ENCODE peak calls at places on chromosomes 16 and 17, in ten cellular contexts. One of them, this sample, is unnamed.

GRCh38 chr16:88071908-88072307 is 120.7 kb downstream of the BANP start:
- DNase-seq in osteocyte: no peak
- DNase-seq in uterus: no peak
- DNase-seq in HFF-Myc: no peak
- DNase-seq in body of pancreas: no peak
- DNase-seq in gastrocnemius medialis: no peak
- DNase-seq in fibroblast of the aortic adventitia: no peak
- DNase-seq in adrenal gland: no peak
- DNase-seq in cardiac muscle cell: no peak
- DNase-seq in tibial artery: no peak
- DNase-seq in this sample: no peak

GRCh38 chr17:33750943-33751701 is 458.0 kb upstream of the ASIC2 start:
- DNase-seq in gastrocnemius medialis: peak
- DNase-seq in HFF-Myc: peak
- DNase-seq in tibial artery: no peak
- DNase-seq in fibroblast of the aortic adventitia: peak
- DNase-seq in body of pancreas: peak
- DNase-seq in osteocyte: no peak
- DNase-seq in cardiac muscle cell: peak
- DNase-seq in uterus: peak
- DNase-seq in adrenal gland: peak
- DNase-seq in this sample: peak

GRCh38 chr17:54172654-54173316 is 350.1 kb downstream of the KIF2B start:
- DNase-seq in tibial artery: no peak
- DNase-seq in HFF-Myc: no peak
- DNase-seq in gastrocnemius medialis: no peak
- DNase-seq in adrenal gland: no peak
- DNase-seq in uterus: no peak
- DNase-seq in fibroblast of the aortic adventitia: peak
- DNase-seq in cardiac muscle cell: peak
- DNase-seq in body of pancreas: peak
- DNase-seq in osteocyte: no peak
- DNase-seq in this sample: no peak

GRCh38 chr16:714558-715447 is at the start of gene METRN:
- DNase-seq in body of pancreas: peak
- DNase-seq in uterus: peak
- DNase-seq in fibroblast of the aortic adventitia: peak
- DNase-seq in osteocyte: peak
- DNase-seq in adrenal gland: peak
- DNase-seq in tibial artery: peak
- DNase-seq in cardiac muscle cell: peak
- DNase-seq in HFF-Myc: no peak
- DNase-seq in gastrocnemius medialis: peak
- DNase-seq in this sample: peak

GRCh38 chr16:58035356-58036170 is 10.0 kb downstream of the MMP15 start:
- DNase-seq in fibroblast of the aortic adventitia: no peak
- DNase-seq in tibial artery: no peak
- DNase-seq in uterus: no peak
- DNase-seq in cardiac muscle cell: no peak
- DNase-seq in HFF-Myc: no peak
- DNase-seq in osteocyte: no peak
- DNase-seq in gastrocnemius medialis: no peak
- DNase-seq in adrenal gland: no peak
- DNase-seq in body of pancreas: no peak
- DNase-seq in this sample: no peak

GRCh38 chr17:57077000-57077399 is 8.0 kb upstream of the AKAP1 start:
- DNase-seq in uterus: no peak
- DNase-seq in tibial artery: no peak
- DNase-seq in fibroblast of the aortic adventitia: no peak
- DNase-seq in cardiac muscle cell: no peak
- DNase-seq in HFF-Myc: no peak
- DNase-seq in adrenal gland: no peak
- DNase-seq in osteocyte: no peak
- DNase-seq in body of pancreas: no peak
- DNase-seq in gastrocnemius medialis: no peak
- DNase-seq in this sample: no peak

GRCh38 chr17:4110152-4110551 is 32.7 kb downstream of the ZZEF1 start:
- DNase-seq in body of pancreas: no peak
- DNase-seq in adrenal gland: no peak
- DNase-seq in fibroblast of the aortic adventitia: peak
- DNase-seq in cardiac muscle cell: no peak
- DNase-seq in osteocyte: no peak
- DNase-seq in HFF-Myc: no peak
- DNase-seq in uterus: no peak
- DNase-seq in gastrocnemius medialis: no peak
- DNase-seq in tibial artery: no peak
- DNase-seq in this sample: no peak

GRCh38 chr16:86809458-86809955 is 231.2 kb downstream of the FOXL1 start:
- DNase-seq in tibial artery: no peak
- DNase-seq in adrenal gland: no peak
- DNase-seq in body of pancreas: no peak
- DNase-seq in gastrocnemius medialis: no peak
- DNase-seq in uterus: no peak
- DNase-seq in cardiac muscle cell: no peak
- DNase-seq in osteocyte: no peak
- DNase-seq in HFF-Myc: no peak
- DNase-seq in fibroblast of the aortic adventitia: peak
- DNase-seq in this sample: peak

GRCh38 chr16:27723711-27724490 is 174.0 kb downstream of the KATNIP start:
- DNase-seq in fibroblast of the aortic adventitia: no peak
- DNase-seq in tibial artery: no peak
- DNase-seq in HFF-Myc: no peak
- DNase-seq in gastrocnemius medialis: no peak
- DNase-seq in uterus: no peak
- DNase-seq in osteocyte: no peak
- DNase-seq in cardiac muscle cell: no peak
- DNase-seq in body of pancreas: no peak
- DNase-seq in adrenal gland: no peak
- DNase-seq in this sample: no peak

GRCh38 chr17:43442711-43443110 is 41.1 kb upstream of the DHX8 start:
- DNase-seq in adrenal gland: no peak
- DNase-seq in cardiac muscle cell: no peak
- DNase-seq in tibial artery: no peak
- DNase-seq in body of pancreas: no peak
- DNase-seq in HFF-Myc: no peak
- DNase-seq in osteocyte: no peak
- DNase-seq in uterus: no peak
- DNase-seq in fibroblast of the aortic adventitia: peak
- DNase-seq in gastrocnemius medialis: no peak
- DNase-seq in this sample: peak

GRCh38 chr17:72400488-72400827 is 279.6 kb downstream of the SOX9 start:
- DNase-seq in tibial artery: no peak
- DNase-seq in gastrocnemius medialis: no peak
- DNase-seq in cardiac muscle cell: no peak
- DNase-seq in osteocyte: no peak
- DNase-seq in body of pancreas: no peak
- DNase-seq in fibroblast of the aortic adventitia: no peak
- DNase-seq in HFF-Myc: no peak
- DNase-seq in uterus: no peak
- DNase-seq in adrenal gland: no peak
- DNase-seq in this sample: no peak

GRCh38 chr16:72475688-72476087 is 303.7 kb upstream of the PMFBP1 start:
- DNase-seq in uterus: no peak
- DNase-seq in tibial artery: no peak
- DNase-seq in osteocyte: no peak
- DNase-seq in fibroblast of the aortic adventitia: no peak
- DNase-seq in HFF-Myc: no peak
- DNase-seq in adrenal gland: no peak
- DNase-seq in gastrocnemius medialis: no peak
- DNase-seq in body of pancreas: no peak
- DNase-seq in cardiac muscle cell: peak
- DNase-seq in this sample: no peak

GRCh38 chr17:28572294-28573099 is 1.2 kb upstream of the PIGS start:
- DNase-seq in cardiac muscle cell: no peak
- DNase-seq in uterus: no peak
- DNase-seq in osteocyte: no peak
- DNase-seq in body of pancreas: no peak
- DNase-seq in HFF-Myc: no peak
- DNase-seq in gastrocnemius medialis: no peak
- DNase-seq in fibroblast of the aortic adventitia: no peak
- DNase-seq in adrenal gland: no peak
- DNase-seq in tibial artery: no peak
- DNase-seq in this sample: no peak

GRCh38 chr17:28575126-28575795 is 1.4 kb downstream of the ALDOC start:
- DNase-seq in fibroblast of the aortic adventitia: no peak
- DNase-seq in uterus: no peak
- DNase-seq in gastrocnemius medialis: no peak
- DNase-seq in tibial artery: no peak
- DNase-seq in adrenal gland: no peak
- DNase-seq in cardiac muscle cell: no peak
- DNase-seq in osteocyte: no peak
- DNase-seq in body of pancreas: no peak
- DNase-seq in HFF-Myc: no peak
- DNase-seq in this sample: no peak

GRCh38 chr17:28573966-28574480 is 2.7 kb downstream of the ALDOC start:
- DNase-seq in cardiac muscle cell: no peak
- DNase-seq in body of pancreas: no peak
- DNase-seq in tibial artery: no peak
- DNase-seq in fibroblast of the aortic adventitia: no peak
- DNase-seq in adrenal gland: no peak
- DNase-seq in gastrocnemius medialis: no peak
- DNase-seq in osteocyte: no peak
- DNase-seq in uterus: no peak
- DNase-seq in HFF-Myc: no peak
- DNase-seq in this sample: no peak

GRCh38 chr17:28573521-28573920 is 2.2 kb upstream of the PIGS start:
- DNase-seq in cardiac muscle cell: no peak
- DNase-seq in tibial artery: no peak
- DNase-seq in osteocyte: no peak
- DNase-seq in body of pancreas: no peak
- DNase-seq in gastrocnemius medialis: no peak
- DNase-seq in adrenal gland: no peak
- DNase-seq in fibroblast of the aortic adventitia: no peak
- DNase-seq in uterus: no peak
- DNase-seq in HFF-Myc: no peak
- DNase-seq in this sample: no peak

DNA sequence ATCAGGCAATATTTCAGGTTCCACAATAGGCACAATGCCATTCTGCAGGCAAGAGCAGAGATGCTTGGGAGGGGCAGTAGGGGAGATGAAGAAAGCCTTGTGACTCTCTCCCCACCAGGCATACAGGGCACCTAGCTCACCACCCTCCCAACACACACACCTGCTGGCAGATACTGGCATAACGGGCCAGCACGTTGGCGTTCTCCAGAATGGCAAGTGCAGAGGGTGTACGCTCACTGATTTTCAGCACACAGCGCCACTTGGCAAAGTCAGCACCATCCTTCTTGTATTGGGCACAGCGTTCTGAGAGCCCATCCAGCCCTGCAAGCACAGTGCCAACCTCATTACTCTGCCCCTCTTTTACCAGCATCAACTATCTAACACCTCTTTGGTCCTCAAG is 2.2 kb downstream of the ALDOC start:
- DNase-seq in gastrocnemius medialis: no peak
- DNase-seq in fibroblast of the aortic adventitia: no peak
- DNase-seq in HFF-Myc: no peak
- DNase-seq in uterus: no peak
- DNase-seq in body of pancreas: no peak
- DNase-seq in osteocyte: no peak
- DNase-seq in adrenal gland: no peak
- DNase-seq in cardiac muscle cell: no peak
- DNase-seq in tibial artery: no peak
- DNase-seq in this sample: no peak
- TF ChIP-seq CTCF in gastrocnemius medialis: no peak
- TF ChIP-seq CTCF in fibroblast of the aortic adventitia: no peak
- TF ChIP-seq CTCF in HFF-Myc: no peak
- TF ChIP-seq CTCF in uterus: no peak
- TF ChIP-seq CTCF in body of pancreas: no peak
- TF ChIP-seq CTCF in osteocyte: no peak
- TF ChIP-seq CTCF in adrenal gland: no peak
- TF ChIP-seq CTCF in cardiac muscle cell: no peak
- TF ChIP-seq CTCF in tibial artery: no peak
- TF ChIP-seq CTCF in this sample: no peak

DNA sequence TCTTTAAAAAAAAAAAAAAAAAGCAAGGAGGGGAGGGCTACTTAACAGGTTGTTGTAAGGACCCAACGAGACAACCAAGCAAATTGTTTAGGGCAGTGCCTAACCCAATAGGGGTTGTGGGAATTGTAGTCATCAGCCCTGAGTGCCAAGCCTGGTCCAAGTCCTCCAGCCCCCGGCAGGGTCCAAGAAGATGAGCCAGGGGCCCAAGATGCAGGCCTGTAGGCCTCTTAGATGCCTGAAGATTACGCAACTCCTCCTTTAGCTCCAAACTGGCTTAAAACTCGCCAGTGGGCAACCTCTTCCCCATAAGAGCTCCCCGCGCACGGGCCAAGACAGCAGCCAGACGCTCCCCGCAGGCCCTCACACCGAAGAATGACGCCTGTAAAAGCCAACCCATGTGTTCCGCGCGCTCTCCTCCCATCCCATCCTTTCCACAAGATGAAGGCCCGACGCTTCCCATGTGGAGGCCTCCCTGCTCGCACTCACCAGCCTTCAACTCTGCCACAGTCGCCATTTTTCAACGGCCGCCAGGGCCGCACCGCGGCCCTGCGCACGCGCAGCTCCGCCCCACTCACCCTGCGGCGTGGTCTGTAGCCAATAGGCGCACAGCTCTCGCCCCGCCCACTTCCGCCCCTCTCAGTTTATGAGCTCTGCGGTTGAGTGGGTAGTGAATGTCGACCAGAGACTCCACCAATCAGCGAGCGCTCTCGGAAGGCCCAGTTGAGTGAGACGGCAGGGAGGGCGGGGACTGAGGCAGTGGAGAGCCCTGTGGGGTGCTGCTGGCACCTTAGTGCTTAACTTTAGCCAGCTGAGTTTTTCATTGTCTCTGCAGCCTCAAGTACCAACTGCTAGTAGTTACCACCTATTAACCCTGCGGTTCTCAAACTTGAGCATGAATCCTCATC is at the start of gene CEP20:
- DNase-seq in adrenal gland: peak
- DNase-seq in body of pancreas: peak
- DNase-seq in gastrocnemius medialis: peak
- DNase-seq in uterus: peak
- DNase-seq in cardiac muscle cell: peak
- DNase-seq in osteocyte: peak
- DNase-seq in fibroblast of the aortic adventitia: peak
- DNase-seq in HFF-Myc: peak
- DNase-seq in tibial artery: peak
- DNase-seq in this sample: peak
- TF ChIP-seq CTCF in adrenal gland: peak
- TF ChIP-seq CTCF in body of pancreas: peak
- TF ChIP-seq CTCF in gastrocnemius medialis: peak
- TF ChIP-seq CTCF in uterus: peak
- TF ChIP-seq CTCF in cardiac muscle cell: peak
- TF ChIP-seq CTCF in osteocyte: peak
- TF ChIP-seq CTCF in fibroblast of the aortic adventitia: peak
- TF ChIP-seq CTCF in HFF-Myc: peak
- TF ChIP-seq CTCF in tibial artery: peak
- TF ChIP-seq CTCF in this sample: no peak

GRCh38 chr16:2971134-2971984 is 2.2 kb downstream of the PAQR4 start:
- DNase-seq in uterus: no peak
- DNase-seq in adrenal gland: peak
- DNase-seq in gastrocnemius medialis: no peak
- DNase-seq in osteocyte: no peak
- DNase-seq in tibial artery: no peak
- DNase-seq in fibroblast of the aortic adventitia: no peak
- DNase-seq in cardiac muscle cell: no peak
- DNase-seq in body of pancreas: no peak
- DNase-seq in HFF-Myc: no peak
- DNase-seq in this sample: no peak
- TF ChIP-seq CTCF in uterus: no peak
- TF ChIP-seq CTCF in adrenal gland: no peak
- TF ChIP-seq CTCF in gastrocnemius medialis: no peak
- TF ChIP-seq CTCF in osteocyte: no peak
- TF ChIP-seq CTCF in tibial artery: no peak
- TF ChIP-seq CTCF in fibroblast of the aortic adventitia: no peak
- TF ChIP-seq CTCF in cardiac muscle cell: no peak
- TF ChIP-seq CTCF in body of pancreas: no peak
- TF ChIP-seq CTCF in HFF-Myc: no peak
- TF ChIP-seq CTCF in this sample: no peak

GRCh38 chr16:19909750-19910322 is 25.2 kb upstream of the GPRC5B start:
- DNase-seq in cardiac muscle cell: no peak
- DNase-seq in osteocyte: no peak
- DNase-seq in adrenal gland: no peak
- DNase-seq in tibial artery: no peak
- DNase-seq in gastrocnemius medialis: no peak
- DNase-seq in HFF-Myc: no peak
- DNase-seq in fibroblast of the aortic adventitia: no peak
- DNase-seq in body of pancreas: no peak
- DNase-seq in uterus: no peak
- DNase-seq in this sample: no peak
- TF ChIP-seq CTCF in cardiac muscle cell: no peak
- TF ChIP-seq CTCF in osteocyte: no peak
- TF ChIP-seq CTCF in adrenal gland: no peak
- TF ChIP-seq CTCF in tibial artery: no peak
- TF ChIP-seq CTCF in gastrocnemius medialis: no peak
- TF ChIP-seq CTCF in HFF-Myc: no peak
- TF ChIP-seq CTCF in fibroblast of the aortic adventitia: no peak
- TF ChIP-seq CTCF in body of pancreas: no peak
- TF ChIP-seq CTCF in uterus: no peak
- TF ChIP-seq CTCF in this sample: no peak

This sample was measured in AG09319.